ENCODE peak calls at places on chromosomes 11 and 22, in seven cellular contexts. V, X, N, E, A, B and H are unnamed samples.

GRCh38 chr22:46425011-46425410 is 89.5 kb downstream of the TRMU start:
- DNase-seq in V (no peak), X (no peak), N (no peak), E (no peak), A (no peak), B (no peak), H (no peak)

GRCh38 chr11:1126491-1126926 is 31.2 kb upstream of the MUC5AC start:
- DNase-seq in V (no peak), X (peak), N (no peak), E (no peak), A (peak), B (no peak), H (no peak)

GRCh38 chr22:36088292-36088691 is 59.7 kb upstream of the RBFOX2 start:
- DNase-seq in V (no peak), X (no peak), N (no peak), E (peak), A (no peak), B (no peak), H (no peak)

GRCh38 chr11:12188548-12189317 is 78.3 kb downstream of the MICAL2 start:
- DNase-seq in V (no peak), X (no peak), N (no peak), E (no peak), A (no peak), B (no peak), H (no peak)

GRCh38 chr11:109096266-109096665 is 325.7 kb upstream of the C11orf87 start:
- DNase-seq in V (no peak), X (no peak), N (no peak), E (no peak), A (no peak), B (no peak), H (no peak)

GRCh38 chr22:46676881-46677280 is 56.7 kb downstream of the GRAMD4 start:
- DNase-seq in V (no peak), X (no peak), N (no peak), E (no peak), A (no peak), B (no peak), H (no peak)

GRCh38 chr22:46575915-46576555 is 38.6 kb upstream of the CELSR1 start:
- DNase-seq in V (no peak), X (peak), N (no peak), E (peak), A (no peak), B (no peak), H (no peak)

GRCh38 chr11:57368106-57368826 is 12.7 kb downstream of the PRG3 start:
- DNase-seq in V (no peak), X (no peak), N (no peak), E (peak), A (peak), B (no peak), H (peak)

GRCh38 chr22:35587896-35588295 is 29.2 kb downstream of the MB start:
- DNase-seq in V (no peak), X (no peak), N (no peak), E (no peak), A (no peak), B (no peak), H (no peak)

GRCh38 chr22:42949159-42949558 is 65.8 kb downstream of the PACSIN2 start:
- DNase-seq in V (no peak), X (no peak), N (no peak), E (no peak), A (no peak), B (no peak), H (no peak)

GRCh38 chr22:32265882-32266767 is 11.0 kb upstream of the SLC5A4 start:
- DNase-seq in V (peak), X (peak), N (peak), E (peak), A (no peak), B (peak), H (peak)

GRCh38 chr22:19523240-19524169 is 705 bp downstream of the CLDN5 start:
- DNase-seq in V (no peak), X (no peak), N (no peak), E (no peak), A (peak), B (no peak), H (no peak)

GRCh38 chr22:46245515-46245914 is 4.6 kb downstream of the CDPF1 start:
- DNase-seq in V (no peak), X (peak), N (no peak), E (no peak), A (no peak), B (no peak), H (no peak)

GRCh38 chr11:17413414-17414316 is 25.2 kb upstream of the KCNJ11 start:
- DNase-seq in V (no peak), X (no peak), N (no peak), E (peak), A (no peak), B (peak), H (no peak)

GRCh38 chr11:45400594-45400993 is 114.5 kb upstream of the SYT13 start:
- DNase-seq in V (no peak), X (no peak), N (no peak), E (no peak), A (no peak), B (no peak), H (no peak)

GRCh38 chr11:132960679-132961078 is 571.6 kb downstream of the OPCML start:
- DNase-seq in V (no peak), X (no peak), N (no peak), E (no peak), A (no peak), B (no peak), H (no peak)

GRCh38 chr11:94876645-94877445 is 96.5 kb downstream of the CWC15 start:
- DNase-seq in V (peak), X (peak), N (peak), E (peak), A (no peak), B (peak), H (peak)

GRCh38 chr11:85165819-85166218 is 461.3 kb downstream of the DLG2 start:
- DNase-seq in V (no peak), X (no peak), N (no peak), E (no peak), A (no peak), B (no peak), H (no peak)

GRCh38 chr22:45548991-45549736 is 46.5 kb downstream of the FBLN1 start:
- DNase-seq in V (peak), X (no peak), N (peak), E (no peak), A (no peak), B (no peak), H (peak)

GRCh38 chr11:126205359-126205758 is 6.1 kb downstream of the RPUSD4 start:
- DNase-seq in V (no peak), X (no peak), N (no peak), E (no peak), A (no peak), B (no peak), H (no peak)

GRCh38 chr11:13384837-13385417 is 78.1 kb downstream of the BTBD10 start:
- DNase-seq in V (no peak), X (peak), N (peak), E (no peak), A (no peak), B (no peak), H (peak)

GRCh38 chr11:330694-331314 is 10.1 kb upstream of the IFITM3 start:
- DNase-seq in V (no peak), X (no peak), N (no peak), E (no peak), A (peak), B (no peak), H (no peak)

GRCh38 chr11:105057432-105057831 is 12.3 kb upstream of the CARD16 start:
- DNase-seq in V (no peak), X (no peak), N (no peak), E (no peak), A (no peak), B (no peak), H (no peak)

GRCh38 chr22:23147632-23148387 is 2.5 kb downstream of the RAB36 start:
- DNase-seq in V (no peak), X (no peak), N (no peak), E (no peak), A (no peak), B (no peak), H (no peak)

GRCh38 chr11:128135451-128135850 is 451.9 kb downstream of the ETS1 start:
- DNase-seq in V (no peak), X (no peak), N (no peak), E (no peak), A (no peak), B (no peak), H (peak)

GRCh38 chr11:65736810-65737209 is 16.2 kb upstream of the RNASEH2C start:
- DNase-seq in V (no peak), X (no peak), N (no peak), E (no peak), A (no peak), B (no peak), H (no peak)

GRCh38 chr11:92739020-92739419 is 230.4 kb upstream of the MTNR1B start:
- DNase-seq in V (no peak), X (no peak), N (no peak), E (no peak), A (no peak), B (no peak), H (no peak)

GRCh38 chr11:90332415-90332814 is 109.6 kb upstream of the CHORDC1 start:
- DNase-seq in V (no peak), X (no peak), N (no peak), E (no peak), A (no peak), B (no peak), H (no peak)

GRCh38 chr11:65672180-65672860 is 9.6 kb upstream of the RELA start:
- DNase-seq in V (no peak), X (no peak), N (no peak), E (no peak), A (no peak), B (no peak), H (no peak)

GRCh38 chr22:25069758-25070461 is 117.4 kb downstream of the KIAA1671 start:
- DNase-seq in V (no peak), X (peak), N (no peak), E (no peak), A (peak), B (no peak), H (no peak)

GRCh38 chr11:17533782-17534415 is 10.3 kb downstream of the USH1C start:
- DNase-seq in V (no peak), X (no peak), N (no peak), E (no peak), A (no peak), B (no peak), H (no peak)

GRCh38 chr11:5420993-5421392 is 918 bp upstream of the OR51Q1 start:
- DNase-seq in V (no peak), X (no peak), N (no peak), E (no peak), A (no peak), B (no peak), H (no peak)

GRCh38 chr22:35212020-35212419 is 45.3 kb upstream of the HMGXB4 start:
- DNase-seq in V (no peak), X (no peak), N (no peak), E (no peak), A (no peak), B (peak), H (no peak)

DNA sequence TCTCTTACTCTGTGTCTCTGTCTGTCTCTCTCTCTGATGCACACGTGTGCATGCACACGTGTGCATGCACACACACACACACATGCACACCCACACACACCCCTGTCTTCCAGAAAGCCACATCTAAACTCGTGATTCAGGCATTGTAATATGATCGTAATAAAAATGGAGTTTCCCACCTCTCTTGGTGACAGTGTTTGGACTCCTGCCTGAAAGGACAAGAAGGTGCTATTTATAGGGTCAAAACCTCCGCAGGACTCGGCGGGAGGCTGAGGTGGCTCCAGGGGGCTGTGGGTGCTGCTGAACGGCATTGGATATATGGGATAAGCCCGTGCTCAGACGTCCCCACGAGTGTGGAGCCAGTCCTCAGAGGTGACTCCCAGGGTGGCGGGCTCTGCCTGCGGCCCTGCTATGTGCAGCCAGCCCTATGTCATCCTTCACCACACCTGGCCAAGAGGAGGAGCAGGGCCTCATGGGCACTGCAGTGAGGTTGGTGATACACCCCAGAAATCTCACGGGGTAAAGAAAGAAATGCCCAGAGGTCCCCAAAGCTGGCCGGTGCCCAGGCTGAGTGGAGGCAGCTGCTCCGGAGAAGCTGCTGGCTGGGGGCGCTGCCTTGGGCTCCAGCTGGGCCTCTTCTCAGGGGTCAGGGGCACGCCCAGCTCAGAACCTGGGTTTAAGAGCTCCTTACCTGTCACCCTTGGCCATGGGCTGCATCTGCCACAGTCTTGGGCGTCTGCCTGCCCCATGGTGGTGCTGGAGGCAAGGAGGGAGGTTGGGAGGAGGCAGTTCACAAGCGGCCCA is 5.0 kb upstream of the OSBPL5 start:
- DNase-seq in V (no peak), X (no peak), N (no peak), E (peak), A (peak), B (peak), H (no peak)
- H3K27ac ChIP-seq in V (peak), X (peak), N (peak), E (no peak), A (no peak), B (no peak), H (peak)

GRCh38 chr11:64100782-64101358 is 65.0 kb downstream of the MACROD1 start:
- DNase-seq in V (no peak), X (no peak), N (no peak), E (no peak), A (no peak), B (no peak), H (no peak)

GRCh38 chr11:64101461-64101860 is 64.5 kb downstream of the MACROD1 start:
- DNase-seq in V (no peak), X (no peak), N (no peak), E (no peak), A (peak), B (no peak), H (no peak)

GRCh38 chr11:64100345-64100744 is 64.6 kb downstream of the FLRT1 start:
- DNase-seq in V (no peak), X (no peak), N (no peak), E (no peak), A (peak), B (no peak), H (no peak)

GRCh38 chr11:64103377-64103985 is 62.4 kb downstream of the MACROD1 start:
- DNase-seq in V (no peak), X (no peak), N (no peak), E (no peak), A (peak), B (no peak), H (no peak)

DNA sequence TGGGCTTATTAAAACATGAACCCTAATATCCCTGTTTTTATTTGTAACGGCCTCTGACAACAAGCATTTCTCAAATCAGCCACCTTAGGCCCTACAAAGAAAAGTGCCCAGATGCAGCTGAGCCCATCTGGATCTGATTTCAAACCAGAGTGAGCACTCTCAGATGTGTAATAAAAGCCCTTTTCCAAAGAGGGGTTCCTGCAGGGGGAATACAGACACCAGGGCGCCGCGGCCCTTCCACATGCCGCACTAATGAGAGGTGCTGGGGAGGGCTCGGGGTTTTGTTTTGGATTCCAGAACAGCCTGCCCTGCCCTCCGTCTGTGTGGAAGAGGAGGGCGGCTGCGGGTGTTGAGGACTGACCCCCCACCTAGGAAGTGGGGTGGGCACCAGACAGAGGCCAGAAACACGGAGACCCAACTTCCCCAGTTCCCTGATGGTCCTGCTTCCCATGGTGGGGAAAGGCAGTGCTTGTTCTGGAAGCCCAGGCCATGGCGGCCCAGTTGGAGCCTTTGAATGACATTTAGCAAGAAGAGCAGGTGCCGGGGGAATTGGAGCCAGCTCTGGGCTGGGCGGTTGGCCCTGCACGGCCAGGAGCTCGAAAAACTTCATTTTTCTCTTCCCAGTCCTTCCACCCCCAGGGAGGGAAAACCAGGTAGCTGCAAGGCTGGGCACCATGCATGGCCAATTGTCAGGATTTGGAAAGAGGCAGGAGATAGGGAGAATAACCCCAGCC is 63.7 kb downstream of the MACROD1 start:
- DNase-seq in V (no peak), X (no peak), N (no peak), E (no peak), A (peak), B (no peak), H (no peak)
- TF ChIP-seq CTCF in V (no peak), X (no peak), N (no peak), E (no peak), A (no peak), B (no peak), H (no peak)

DNA sequence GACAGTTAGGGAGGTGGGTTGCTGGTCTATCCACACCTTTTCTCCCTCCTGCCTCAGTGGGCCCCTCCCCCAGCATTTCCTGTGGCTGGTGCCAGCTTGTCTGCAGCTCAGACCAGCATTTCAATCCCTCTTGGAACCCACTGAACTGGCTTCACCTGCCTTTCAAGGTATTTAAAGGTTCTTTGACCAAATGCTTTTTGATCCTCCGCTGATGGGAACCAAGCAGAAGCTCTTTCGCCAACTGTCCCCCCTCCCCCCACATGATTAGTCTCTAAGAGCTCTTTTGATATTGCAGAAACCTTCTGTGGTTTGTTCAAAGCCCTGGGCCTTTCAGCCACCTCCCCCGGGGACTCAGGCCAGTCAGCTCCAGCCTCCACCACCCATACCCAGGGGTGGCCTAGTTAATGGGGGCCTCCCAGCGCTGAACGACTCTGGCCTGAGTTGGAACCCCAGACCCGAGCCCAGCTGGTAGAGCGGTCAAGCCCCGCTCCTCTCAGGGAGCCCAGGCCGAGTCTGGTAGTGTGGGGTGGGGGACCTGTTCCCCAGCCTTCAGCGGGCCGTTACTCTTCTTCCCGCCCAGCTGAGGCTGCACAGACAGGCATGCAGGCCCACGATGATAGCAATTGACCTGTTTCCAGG is 6.0 kb upstream of the SYT7 start:
- DNase-seq in V (no peak), X (no peak), N (no peak), E (no peak), A (no peak), B (no peak), H (no peak)
- H3K27ac ChIP-seq in V (no peak), X (no peak), N (peak), E (peak), A (peak), B (no peak), H (peak)

GRCh38 chr11:14520086-14520901 is at the start of gene PSMA1:
- DNase-seq in V (peak), X (peak), N (peak), E (peak), A (peak), B (peak), H (peak)
- TF ChIP-seq CTCF in V (peak), X (peak), N (no peak), E (peak), A (peak), B (peak), H (no peak)

GRCh38 chr22:50569041-50569459 is 6.3 kb upstream of the SYCE3 start:
- DNase-seq in V (no peak), X (no peak), N (no peak), E (peak), A (no peak), B (peak), H (no peak)
- H3K27ac ChIP-seq in V (no peak), X (no peak), N (no peak), E (no peak), A (no peak), B (peak), H (no peak)

DNA sequence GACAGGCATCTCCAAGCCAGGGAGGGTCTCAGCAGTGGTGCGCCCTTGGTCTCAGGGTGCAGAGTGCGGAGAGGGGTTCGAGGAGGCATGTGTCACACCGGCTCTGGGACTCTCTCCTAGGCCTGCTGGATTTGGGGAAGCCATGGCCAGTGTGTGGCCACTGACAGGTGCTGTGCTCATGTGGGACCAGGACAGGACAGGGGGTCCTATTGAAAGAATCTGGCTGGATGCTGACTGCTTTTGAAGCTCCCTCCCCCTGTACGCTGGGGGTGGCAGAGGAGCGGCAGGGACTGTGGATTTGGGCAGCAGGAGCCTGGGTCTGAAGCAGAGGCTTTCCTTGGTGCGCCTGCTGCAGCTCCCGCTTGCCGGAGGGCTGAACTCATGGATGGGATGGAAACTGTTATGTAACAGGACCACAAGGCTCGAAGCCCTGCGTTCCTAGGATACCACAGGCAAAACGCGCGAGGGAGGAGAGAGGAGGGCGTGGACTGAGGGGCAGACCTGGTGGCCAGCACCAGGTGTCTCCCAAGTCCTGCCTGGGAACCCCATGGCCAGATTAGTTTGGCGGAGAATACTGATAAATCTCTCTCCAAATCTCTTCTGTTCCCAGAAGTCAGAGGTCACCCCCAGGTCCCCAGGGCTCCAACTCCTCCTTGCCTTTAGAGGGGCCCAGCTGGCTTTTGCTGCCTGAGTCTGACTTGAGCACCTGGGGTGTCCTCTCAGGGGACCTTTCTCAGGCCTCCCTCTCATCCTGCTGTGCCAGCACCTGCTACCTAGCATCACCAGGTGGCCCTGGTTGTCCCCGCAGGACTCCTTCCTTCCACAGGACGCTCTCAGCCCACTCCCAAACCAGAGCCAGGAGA is 13.8 kb upstream of the TEF start:
- DNase-seq in V (no peak), X (peak), N (no peak), E (peak), A (no peak), B (peak), H (no peak)
- TF ChIP-seq CTCF in V (no peak), X (no peak), N (no peak), E (no peak), A (no peak), B (no peak), H (peak)